ENCODE peak calls at places on chromosomes 2 and 18, in five cellular contexts. G is foreskin keratinocyte; R is activated CD8-positive, alpha-beta memory T cell treated with anti-CD3 and anti-CD28 coated beads, Interleukin-2, amount 50 U/mL, for 48 hours; A is activated gamma-delta T cell treated with anti-CD3 and anti-CD28 coated beads, Interleukin-2, amount 50 U/mL, for 16 hours; O is thoracic aorta. V is an unnamed sample.

GRCh38 chr2:109436635-109437225 is 177.0 kb downstream of the SEPTIN10 start:
- DNase-seq in G (no peak), R (no peak), A (no peak), O (no peak), V (no peak)

GRCh38 chr2:120436460-120436739 is 90.5 kb downstream of the INHBB start:
- DNase-seq in G (no peak), R (peak), A (no peak), O (no peak), V (no peak)

GRCh38 chr2:15145046-15145817 is 415.9 kb downstream of the NBAS start:
- DNase-seq in G (no peak), R (no peak), A (no peak), O (no peak), V (no peak)

GRCh38 chr2:167986223-167986622 is 261.2 kb downstream of the STK39 start:
- DNase-seq in G (no peak), R (no peak), A (no peak), O (no peak), V (no peak)

GRCh38 chr2:219969508-219969907 is 342.1 kb downstream of the SLC4A3 start:
- DNase-seq in G (peak), R (no peak), A (no peak), O (no peak), V (no peak)

GRCh38 chr18:11412790-11413189 is 196.6 kb upstream of the SLC35G4 start:
- DNase-seq in G (no peak), R (no peak), A (no peak), O (no peak), V (no peak)

GRCh38 chr2:200181732-200182131 is 124.8 kb upstream of the SPATS2L start:
- DNase-seq in G (no peak), R (no peak), A (no peak), O (no peak), V (no peak)

GRCh38 chr2:72573232-72573631 is 252.6 kb downstream of the EXOC6B start:
- DNase-seq in G (no peak), R (no peak), A (no peak), O (no peak), V (no peak)

GRCh38 chr2:43068730-43069517 is 157.5 kb downstream of the ZFP36L2 start:
- DNase-seq in G (peak), R (no peak), A (no peak), O (no peak), V (peak)